ENCODE peak calls at places on chromosome 20, in six cellular contexts. E is small intestine, D is HEK293T, R is DMS79, Q is astrocyte of the spinal cord, J is heart left ventricle. M is an unnamed sample.

GRCh38 chr20:50921055-50921454 is 10.2 kb downstream of the ADNP start:
- DNase-seq in E (no peak), D (no peak), R (no peak), Q (no peak), J (no peak), M (no peak)

GRCh38 chr20:18847226-18847625 is 33.6 kb downstream of the SCP2D1 start:
- DNase-seq in E (no peak), D (no peak), R (no peak), Q (no peak), J (no peak), M (no peak)

GRCh38 chr20:15814360-15814759 is 758.9 kb downstream of the KIF16B start:
- DNase-seq in E (no peak), D (no peak), R (no peak), Q (no peak), J (no peak), M (no peak)

GRCh38 chr20:53899351-53900167 is 170.8 kb downstream of the BCAS1 start:
- DNase-seq in E (peak), D (no peak), R (peak), Q (peak), J (no peak), M (no peak)

GRCh38 chr20:45019027-45019763 is 52.9 kb downstream of the STK4 start:
- DNase-seq in E (no peak), D (no peak), R (no peak), Q (no peak), J (no peak), M (no peak)

GRCh38 chr20:55415567-55416142 is 589.7 kb downstream of the CBLN4 start:
- DNase-seq in E (peak), D (no peak), R (no peak), Q (no peak), J (no peak), M (peak)

GRCh38 chr20:38961530-38962043 is 557 bp upstream of the DHX35 start:
- DNase-seq in E (no peak), D (no peak), R (no peak), Q (no peak), J (no peak), M (no peak)

GRCh38 chr20:36854343-36855240 is 21.3 kb upstream of the TLDC2 start:
- DNase-seq in E (peak), D (no peak), R (no peak), Q (no peak), J (peak), M (no peak)

GRCh38 chr20:20663841-20664240 is 48.6 kb downstream of the RALGAPA2 start:
- DNase-seq in E (no peak), D (no peak), R (no peak), Q (no peak), J (no peak), M (no peak)

GRCh38 chr20:17655865-17656489 is 26.1 kb downstream of the RRBP1 start:
- DNase-seq in E (no peak), D (no peak), R (no peak), Q (peak), J (no peak), M (no peak)

GRCh38 chr20:7741866-7742265 is 198.4 kb downstream of the HAO1 start:
- DNase-seq in E (no peak), D (no peak), R (no peak), Q (no peak), J (no peak), M (no peak)

GRCh38 chr20:14210146-14210545 is 127.3 kb downstream of the FLRT3 start:
- DNase-seq in E (no peak), D (no peak), R (no peak), Q (no peak), J (no peak), M (no peak)

GRCh38 chr20:59850018-59850641 is 83.3 kb downstream of the SYCP2 start:
- DNase-seq in E (peak), D (peak), R (no peak), Q (peak), J (no peak), M (peak)

GRCh38 chr20:37542281-37542680 is 14.6 kb upstream of the BLCAP start:
- DNase-seq in E (no peak), D (no peak), R (no peak), Q (no peak), J (no peak), M (no peak)

GRCh38 chr20:63860325-63861051 is 810 bp upstream of the ABHD16B start:
- DNase-seq in E (no peak), D (no peak), R (no peak), Q (no peak), J (no peak), M (no peak)

GRCh38 chr20:16692442-16692841 is 37.4 kb upstream of the SNRPB2 start:
- DNase-seq in E (no peak), D (no peak), R (no peak), Q (no peak), J (no peak), M (no peak)

GRCh38 chr20:46253391-46253790 is 54.9 kb downstream of the CDH22 start:
- DNase-seq in E (no peak), D (peak), R (no peak), Q (no peak), J (no peak), M (no peak)

GRCh38 chr20:3909952-3910366 is 20.8 kb downstream of the PANK2 start:
- DNase-seq in E (no peak), D (no peak), R (no peak), Q (no peak), J (no peak), M (no peak)

GRCh38 chr20:13312300-13312699 is 91.2 kb downstream of the ISM1 start:
- DNase-seq in E (no peak), D (no peak), R (no peak), Q (no peak), J (no peak), M (no peak)

GRCh38 chr20:58634121-58634817 is 16.8 kb upstream of the STX16 start:
- DNase-seq in E (no peak), D (no peak), R (no peak), Q (no peak), J (no peak), M (no peak)

GRCh38 chr20:3378138-3378537 is 29.3 kb downstream of the DNAAF9 start:
- DNase-seq in E (no peak), D (no peak), R (no peak), Q (no peak), J (peak), M (no peak)

GRCh38 chr20:63080811-63081210 is 74.0 kb upstream of the BHLHE23 start:
- DNase-seq in E (no peak), D (no peak), R (no peak), Q (no peak), J (no peak), M (no peak)